ENCODE peak calls at places on chromosomes 16 and 17, in eight cellular contexts. One of them, this sample, is unnamed.

GRCh38 chr17:40699359-40699758 is 4.2 kb downstream of the KRT24 start:
- DNase-seq in caudate nucleus: no peak
- DNase-seq in PC-3: no peak
- DNase-seq in NCI-H69: no peak
- DNase-seq in heart right ventricle: no peak
- DNase-seq in activated CD8-positive, alpha-beta T cell treated with anti-CD3 and anti-CD28 coated beads for 36 hours: no peak
- DNase-seq in effector memory CD4-positive, alpha-beta T cell: no peak
- DNase-seq in activated gamma-delta T cell treated with Interleukin-2 at 50 U/mL for 16 hours: no peak
- DNase-seq in this sample: no peak

GRCh38 chr17:78123258-78123929 is 5.2 kb downstream of the TMC6 start:
- DNase-seq in caudate nucleus: no peak
- DNase-seq in PC-3: no peak
- DNase-seq in NCI-H69: no peak
- DNase-seq in heart right ventricle: no peak
- DNase-seq in activated CD8-positive, alpha-beta T cell treated with anti-CD3 and anti-CD28 coated beads for 36 hours: no peak
- DNase-seq in effector memory CD4-positive, alpha-beta T cell: no peak
- DNase-seq in activated gamma-delta T cell treated with Interleukin-2 at 50 U/mL for 16 hours: no peak
- DNase-seq in this sample: no peak

GRCh38 chr17:59349178-59349577 is 17.7 kb downstream of the YPEL2 start:
- DNase-seq in caudate nucleus: no peak
- DNase-seq in PC-3: no peak
- DNase-seq in NCI-H69: no peak
- DNase-seq in heart right ventricle: no peak
- DNase-seq in activated CD8-positive, alpha-beta T cell treated with anti-CD3 and anti-CD28 coated beads for 36 hours: no peak
- DNase-seq in effector memory CD4-positive, alpha-beta T cell: no peak
- DNase-seq in activated gamma-delta T cell treated with Interleukin-2 at 50 U/mL for 16 hours: no peak
- DNase-seq in this sample: no peak

GRCh38 chr17:37792787-37793186 is 47.9 kb upstream of the HNF1B start:
- DNase-seq in caudate nucleus: no peak
- DNase-seq in PC-3: no peak
- DNase-seq in NCI-H69: no peak
- DNase-seq in heart right ventricle: no peak
- DNase-seq in activated CD8-positive, alpha-beta T cell treated with anti-CD3 and anti-CD28 coated beads for 36 hours: no peak
- DNase-seq in effector memory CD4-positive, alpha-beta T cell: no peak
- DNase-seq in activated gamma-delta T cell treated with Interleukin-2 at 50 U/mL for 16 hours: no peak
- DNase-seq in this sample: no peak

GRCh38 chr16:86519649-86520316 is 9.5 kb downstream of the FOXF1 start:
- DNase-seq in caudate nucleus: peak
- DNase-seq in PC-3: peak
- DNase-seq in NCI-H69: peak
- DNase-seq in heart right ventricle: peak
- DNase-seq in activated CD8-positive, alpha-beta T cell treated with anti-CD3 and anti-CD28 coated beads for 36 hours: peak
- DNase-seq in effector memory CD4-positive, alpha-beta T cell: peak
- DNase-seq in activated gamma-delta T cell treated with Interleukin-2 at 50 U/mL for 16 hours: peak
- DNase-seq in this sample: peak

GRCh38 chr17:57946798-57947358 is 8.3 kb downstream of the CUEDC1 start:
- DNase-seq in caudate nucleus: no peak
- DNase-seq in PC-3: peak
- DNase-seq in NCI-H69: peak
- DNase-seq in heart right ventricle: peak
- DNase-seq in activated CD8-positive, alpha-beta T cell treated with anti-CD3 and anti-CD28 coated beads for 36 hours: peak
- DNase-seq in effector memory CD4-positive, alpha-beta T cell: no peak
- DNase-seq in activated gamma-delta T cell treated with Interleukin-2 at 50 U/mL for 16 hours: no peak
- DNase-seq in this sample: no peak

GRCh38 chr17:12415031-12415430 is 250.7 kb upstream of the MYOCD start:
- DNase-seq in caudate nucleus: no peak
- DNase-seq in PC-3: no peak
- DNase-seq in NCI-H69: no peak
- DNase-seq in heart right ventricle: no peak
- DNase-seq in activated CD8-positive, alpha-beta T cell treated with anti-CD3 and anti-CD28 coated beads for 36 hours: no peak
- DNase-seq in effector memory CD4-positive, alpha-beta T cell: no peak
- DNase-seq in activated gamma-delta T cell treated with Interleukin-2 at 50 U/mL for 16 hours: no peak
- DNase-seq in this sample: no peak

GRCh38 chr16:84467256-84467655 is 37.2 kb downstream of the MEAK7 start:
- DNase-seq in caudate nucleus: no peak
- DNase-seq in PC-3: peak
- DNase-seq in NCI-H69: no peak
- DNase-seq in heart right ventricle: no peak
- DNase-seq in activated CD8-positive, alpha-beta T cell treated with anti-CD3 and anti-CD28 coated beads for 36 hours: no peak
- DNase-seq in effector memory CD4-positive, alpha-beta T cell: no peak
- DNase-seq in activated gamma-delta T cell treated with Interleukin-2 at 50 U/mL for 16 hours: no peak
- DNase-seq in this sample: no peak

GRCh38 chr16:54236761-54237160 is 49.8 kb downstream of the IRX3 start:
- DNase-seq in caudate nucleus: no peak
- DNase-seq in PC-3: no peak
- DNase-seq in NCI-H69: no peak
- DNase-seq in heart right ventricle: no peak
- DNase-seq in activated CD8-positive, alpha-beta T cell treated with anti-CD3 and anti-CD28 coated beads for 36 hours: no peak
- DNase-seq in effector memory CD4-positive, alpha-beta T cell: no peak
- DNase-seq in activated gamma-delta T cell treated with Interleukin-2 at 50 U/mL for 16 hours: no peak
- DNase-seq in this sample: no peak

GRCh38 chr16:68643227-68643626 is 1.9 kb upstream of the CDH3 start:
- DNase-seq in caudate nucleus: no peak
- DNase-seq in PC-3: no peak
- DNase-seq in NCI-H69: no peak
- DNase-seq in heart right ventricle: no peak
- DNase-seq in activated CD8-positive, alpha-beta T cell treated with anti-CD3 and anti-CD28 coated beads for 36 hours: no peak
- DNase-seq in effector memory CD4-positive, alpha-beta T cell: no peak
- DNase-seq in activated gamma-delta T cell treated with Interleukin-2 at 50 U/mL for 16 hours: no peak
- DNase-seq in this sample: no peak

GRCh38 chr16:8958344-8958808 is 5.3 kb downstream of the USP7 start:
- DNase-seq in caudate nucleus: no peak
- DNase-seq in PC-3: peak
- DNase-seq in NCI-H69: peak
- DNase-seq in heart right ventricle: no peak
- DNase-seq in activated CD8-positive, alpha-beta T cell treated with anti-CD3 and anti-CD28 coated beads for 36 hours: peak
- DNase-seq in effector memory CD4-positive, alpha-beta T cell: no peak
- DNase-seq in activated gamma-delta T cell treated with Interleukin-2 at 50 U/mL for 16 hours: no peak
- DNase-seq in this sample: no peak

GRCh38 chr17:58492238-58493121 is 4.3 kb upstream of the HSF5 start:
- DNase-seq in caudate nucleus: no peak
- DNase-seq in PC-3: peak
- DNase-seq in NCI-H69: no peak
- DNase-seq in heart right ventricle: no peak
- DNase-seq in activated CD8-positive, alpha-beta T cell treated with anti-CD3 and anti-CD28 coated beads for 36 hours: peak
- DNase-seq in effector memory CD4-positive, alpha-beta T cell: no peak
- DNase-seq in activated gamma-delta T cell treated with Interleukin-2 at 50 U/mL for 16 hours: no peak
- DNase-seq in this sample: no peak

GRCh38 chr16:4700997-4701743 is 7.8 kb downstream of the NUDT16L1 start:
- DNase-seq in caudate nucleus: no peak
- DNase-seq in PC-3: no peak
- DNase-seq in NCI-H69: no peak
- DNase-seq in heart right ventricle: peak
- DNase-seq in activated CD8-positive, alpha-beta T cell treated with anti-CD3 and anti-CD28 coated beads for 36 hours: no peak
- DNase-seq in effector memory CD4-positive, alpha-beta T cell: no peak
- DNase-seq in activated gamma-delta T cell treated with Interleukin-2 at 50 U/mL for 16 hours: no peak
- DNase-seq in this sample: no peak

GRCh38 chr17:44203731-44204452 is 4.2 kb upstream of the ATXN7L3 start:
- DNase-seq in caudate nucleus: no peak
- DNase-seq in PC-3: peak
- DNase-seq in NCI-H69: peak
- DNase-seq in heart right ventricle: no peak
- DNase-seq in activated CD8-positive, alpha-beta T cell treated with anti-CD3 and anti-CD28 coated beads for 36 hours: peak
- DNase-seq in effector memory CD4-positive, alpha-beta T cell: no peak
- DNase-seq in activated gamma-delta T cell treated with Interleukin-2 at 50 U/mL for 16 hours: peak
- DNase-seq in this sample: no peak

GRCh38 chr17:80817861-80818260 is 173.8 kb upstream of the CHMP6 start:
- DNase-seq in caudate nucleus: no peak
- DNase-seq in PC-3: peak
- DNase-seq in NCI-H69: no peak
- DNase-seq in heart right ventricle: no peak
- DNase-seq in activated CD8-positive, alpha-beta T cell treated with anti-CD3 and anti-CD28 coated beads for 36 hours: no peak
- DNase-seq in effector memory CD4-positive, alpha-beta T cell: no peak
- DNase-seq in activated gamma-delta T cell treated with Interleukin-2 at 50 U/mL for 16 hours: no peak
- DNase-seq in this sample: no peak

GRCh38 chr17:77460514-77461046 is 319.8 kb downstream of the SEC14L1 start:
- DNase-seq in caudate nucleus: no peak
- DNase-seq in PC-3: no peak
- DNase-seq in NCI-H69: peak
- DNase-seq in heart right ventricle: no peak
- DNase-seq in activated CD8-positive, alpha-beta T cell treated with anti-CD3 and anti-CD28 coated beads for 36 hours: peak
- DNase-seq in effector memory CD4-positive, alpha-beta T cell: no peak
- DNase-seq in activated gamma-delta T cell treated with Interleukin-2 at 50 U/mL for 16 hours: no peak
- DNase-seq in this sample: no peak

GRCh38 chr16:25106567-25107465 is 4.7 kb upstream of the LCMT1 start:
- DNase-seq in caudate nucleus: peak
- DNase-seq in PC-3: peak
- DNase-seq in NCI-H69: peak
- DNase-seq in heart right ventricle: peak
- DNase-seq in activated CD8-positive, alpha-beta T cell treated with anti-CD3 and anti-CD28 coated beads for 36 hours: peak
- DNase-seq in effector memory CD4-positive, alpha-beta T cell: peak
- DNase-seq in activated gamma-delta T cell treated with Interleukin-2 at 50 U/mL for 16 hours: peak
- DNase-seq in this sample: peak

GRCh38 chr16:525520-526180 is 1.9 kb upstream of the CAPN15 start:
- DNase-seq in caudate nucleus: no peak
- DNase-seq in PC-3: peak
- DNase-seq in NCI-H69: no peak
- DNase-seq in heart right ventricle: no peak
- DNase-seq in activated CD8-positive, alpha-beta T cell treated with anti-CD3 and anti-CD28 coated beads for 36 hours: peak
- DNase-seq in effector memory CD4-positive, alpha-beta T cell: peak
- DNase-seq in activated gamma-delta T cell treated with Interleukin-2 at 50 U/mL for 16 hours: peak
- DNase-seq in this sample: peak

GRCh38 chr16:3651461-3652372 is 2.8 kb upstream of the DNASE1 start:
- DNase-seq in caudate nucleus: no peak
- DNase-seq in PC-3: no peak
- DNase-seq in NCI-H69: no peak
- DNase-seq in heart right ventricle: no peak
- DNase-seq in activated CD8-positive, alpha-beta T cell treated with anti-CD3 and anti-CD28 coated beads for 36 hours: no peak
- DNase-seq in effector memory CD4-positive, alpha-beta T cell: no peak
- DNase-seq in activated gamma-delta T cell treated with Interleukin-2 at 50 U/mL for 16 hours: no peak
- DNase-seq in this sample: no peak

GRCh38 chr16:81326971-81327370 is 12.2 kb downstream of the GAN start:
- DNase-seq in caudate nucleus: no peak
- DNase-seq in PC-3: no peak
- DNase-seq in NCI-H69: no peak
- DNase-seq in heart right ventricle: no peak
- DNase-seq in activated CD8-positive, alpha-beta T cell treated with anti-CD3 and anti-CD28 coated beads for 36 hours: no peak
- DNase-seq in effector memory CD4-positive, alpha-beta T cell: no peak
- DNase-seq in activated gamma-delta T cell treated with Interleukin-2 at 50 U/mL for 16 hours: no peak
- DNase-seq in this sample: no peak

GRCh38 chr16:76816475-76816874 is 374.5 kb upstream of the MON1B start:
- DNase-seq in caudate nucleus: no peak
- DNase-seq in PC-3: peak
- DNase-seq in NCI-H69: no peak
- DNase-seq in heart right ventricle: no peak
- DNase-seq in activated CD8-positive, alpha-beta T cell treated with anti-CD3 and anti-CD28 coated beads for 36 hours: no peak
- DNase-seq in effector memory CD4-positive, alpha-beta T cell: no peak
- DNase-seq in activated gamma-delta T cell treated with Interleukin-2 at 50 U/mL for 16 hours: no peak
- DNase-seq in this sample: no peak

GRCh38 chr17:82384051-82384729 is 12.6 kb downstream of the UTS2R start:
- DNase-seq in caudate nucleus: no peak
- DNase-seq in PC-3: no peak
- DNase-seq in NCI-H69: peak
- DNase-seq in heart right ventricle: no peak
- DNase-seq in activated CD8-positive, alpha-beta T cell treated with anti-CD3 and anti-CD28 coated beads for 36 hours: no peak
- DNase-seq in effector memory CD4-positive, alpha-beta T cell: no peak
- DNase-seq in activated gamma-delta T cell treated with Interleukin-2 at 50 U/mL for 16 hours: no peak
- DNase-seq in this sample: peak

GRCh38 chr16:81601008-81601428 is 156.4 kb downstream of the CMIP start:
- DNase-seq in caudate nucleus: no peak
- DNase-seq in PC-3: peak
- DNase-seq in NCI-H69: peak
- DNase-seq in heart right ventricle: no peak
- DNase-seq in activated CD8-positive, alpha-beta T cell treated with anti-CD3 and anti-CD28 coated beads for 36 hours: no peak
- DNase-seq in effector memory CD4-positive, alpha-beta T cell: no peak
- DNase-seq in activated gamma-delta T cell treated with Interleukin-2 at 50 U/mL for 16 hours: no peak
- DNase-seq in this sample: no peak

GRCh38 chr17:16419074-16419928 is 3.9 kb downstream of the TRPV2 start:
- DNase-seq in caudate nucleus: no peak
- DNase-seq in PC-3: peak
- DNase-seq in NCI-H69: peak
- DNase-seq in heart right ventricle: no peak
- DNase-seq in activated CD8-positive, alpha-beta T cell treated with anti-CD3 and anti-CD28 coated beads for 36 hours: peak
- DNase-seq in effector memory CD4-positive, alpha-beta T cell: peak
- DNase-seq in activated gamma-delta T cell treated with Interleukin-2 at 50 U/mL for 16 hours: peak
- DNase-seq in this sample: no peak

GRCh38 chr17:74919440-74920305 is 3.4 kb downstream of the USH1G start:
- DNase-seq in caudate nucleus: no peak
- DNase-seq in PC-3: no peak
- DNase-seq in NCI-H69: no peak
- DNase-seq in heart right ventricle: no peak
- DNase-seq in activated CD8-positive, alpha-beta T cell treated with anti-CD3 and anti-CD28 coated beads for 36 hours: peak
- DNase-seq in effector memory CD4-positive, alpha-beta T cell: no peak
- DNase-seq in activated gamma-delta T cell treated with Interleukin-2 at 50 U/mL for 16 hours: no peak
- DNase-seq in this sample: peak

GRCh38 chr17:45261577-45262515 is at the start of gene SPATA32:
- DNase-seq in caudate nucleus: peak
- DNase-seq in PC-3: peak
- DNase-seq in NCI-H69: no peak
- DNase-seq in heart right ventricle: peak
- DNase-seq in activated CD8-positive, alpha-beta T cell treated with anti-CD3 and anti-CD28 coated beads for 36 hours: peak
- DNase-seq in effector memory CD4-positive, alpha-beta T cell: peak
- DNase-seq in activated gamma-delta T cell treated with Interleukin-2 at 50 U/mL for 16 hours: peak
- DNase-seq in this sample: peak

GRCh38 chr17:17934796-17935195 is 37.4 kb downstream of the TOM1L2 start:
- DNase-seq in caudate nucleus: no peak
- DNase-seq in PC-3: no peak
- DNase-seq in NCI-H69: peak
- DNase-seq in heart right ventricle: no peak
- DNase-seq in activated CD8-positive, alpha-beta T cell treated with anti-CD3 and anti-CD28 coated beads for 36 hours: no peak
- DNase-seq in effector memory CD4-positive, alpha-beta T cell: no peak
- DNase-seq in activated gamma-delta T cell treated with Interleukin-2 at 50 U/mL for 16 hours: no peak
- DNase-seq in this sample: no peak

GRCh38 chr17:63378411-63379076 is 67.6 kb downstream of the CYB561 start:
- DNase-seq in caudate nucleus: no peak
- DNase-seq in PC-3: no peak
- DNase-seq in NCI-H69: no peak
- DNase-seq in heart right ventricle: no peak
- DNase-seq in activated CD8-positive, alpha-beta T cell treated with anti-CD3 and anti-CD28 coated beads for 36 hours: no peak
- DNase-seq in effector memory CD4-positive, alpha-beta T cell: no peak
- DNase-seq in activated gamma-delta T cell treated with Interleukin-2 at 50 U/mL for 16 hours: no peak
- DNase-seq in this sample: no peak

GRCh38 chr17:46868689-46869187 is 17.4 kb downstream of the WNT9B start:
- DNase-seq in caudate nucleus: no peak
- DNase-seq in PC-3: no peak
- DNase-seq in NCI-H69: peak
- DNase-seq in heart right ventricle: no peak
- DNase-seq in activated CD8-positive, alpha-beta T cell treated with anti-CD3 and anti-CD28 coated beads for 36 hours: no peak
- DNase-seq in effector memory CD4-positive, alpha-beta T cell: no peak
- DNase-seq in activated gamma-delta T cell treated with Interleukin-2 at 50 U/mL for 16 hours: no peak
- DNase-seq in this sample: no peak

GRCh38 chr16:66858740-66859396 is 14.7 kb downstream of the CA7 start:
- DNase-seq in caudate nucleus: no peak
- DNase-seq in PC-3: peak
- DNase-seq in NCI-H69: peak
- DNase-seq in heart right ventricle: peak
- DNase-seq in activated CD8-positive, alpha-beta T cell treated with anti-CD3 and anti-CD28 coated beads for 36 hours: no peak
- DNase-seq in effector memory CD4-positive, alpha-beta T cell: no peak
- DNase-seq in activated gamma-delta T cell treated with Interleukin-2 at 50 U/mL for 16 hours: no peak
- DNase-seq in this sample: no peak

GRCh38 chr17:7336240-7337175 is at the start of gene ACAP1:
- DNase-seq in caudate nucleus: no peak
- DNase-seq in PC-3: no peak
- DNase-seq in NCI-H69: no peak
- DNase-seq in heart right ventricle: no peak
- DNase-seq in activated CD8-positive, alpha-beta T cell treated with anti-CD3 and anti-CD28 coated beads for 36 hours: peak
- DNase-seq in effector memory CD4-positive, alpha-beta T cell: peak
- DNase-seq in activated gamma-delta T cell treated with Interleukin-2 at 50 U/mL for 16 hours: peak
- DNase-seq in this sample: no peak

GRCh38 chr17:67386965-67387551 is 10.0 kb downstream of the PITPNC1 start:
- DNase-seq in caudate nucleus: peak
- DNase-seq in PC-3: peak
- DNase-seq in NCI-H69: peak
- DNase-seq in heart right ventricle: peak
- DNase-seq in activated CD8-positive, alpha-beta T cell treated with anti-CD3 and anti-CD28 coated beads for 36 hours: peak
- DNase-seq in effector memory CD4-positive, alpha-beta T cell: no peak
- DNase-seq in activated gamma-delta T cell treated with Interleukin-2 at 50 U/mL for 16 hours: peak
- DNase-seq in this sample: peak

GRCh38 chr17:7327056-7327455 is 2.1 kb downstream of the NEURL4 start:
- DNase-seq in caudate nucleus: no peak
- DNase-seq in PC-3: no peak
- DNase-seq in NCI-H69: no peak
- DNase-seq in heart right ventricle: no peak
- DNase-seq in activated CD8-positive, alpha-beta T cell treated with anti-CD3 and anti-CD28 coated beads for 36 hours: no peak
- DNase-seq in effector memory CD4-positive, alpha-beta T cell: no peak
- DNase-seq in activated gamma-delta T cell treated with Interleukin-2 at 50 U/mL for 16 hours: no peak
- DNase-seq in this sample: peak